ENCODE peak calls at places on chromosomes 13 and 19, in six cellular contexts. S is ovary, W is suprapubic skin, J is uterus, E is IMR-90, O is K562. L is an unnamed sample.

GRCh38 chr13:112908342-112908741 is 60.7 kb upstream of the MCF2L start:
- DNase-seq in J (no peak), E (no peak), S (no peak), W (no peak), O (no peak), L (no peak)

GRCh38 chr19:49014123-49014869 is 2.6 kb downstream of the LHB start:
- DNase-seq in J (no peak), E (peak; percentile 40), S (no peak), W (no peak), O (peak; percentile 45), L (no peak)

GRCh38 chr19:41217741-41218140 is 1.3 kb upstream of the AXL start:
- DNase-seq in W (no peak), O (no peak), E (no peak), J (no peak), S (no peak), L (no peak)

GRCh38 chr13:67855837-67856238 is 625.7 kb upstream of the PCDH9 start:
- DNase-seq in E (no peak), O (no peak), S (no peak), W (no peak), J (no peak), L (no peak)

GRCh38 chr19:32287086-32287485 is 58.3 kb upstream of the ZNF507 start:
- DNase-seq in J (no peak), O (no peak), W (no peak), E (no peak), S (no peak), L (no peak)

GRCh38 chr19:6060600-6061391 is 49.5 kb downstream of the RFX2 start:
- DNase-seq in E (peak; percentile 16), O (peak; percentile 92), W (no peak), S (no peak), J (no peak), L (peak; percentile 52)

GRCh38 chr13:27290715-27291114 is 20.1 kb downstream of the RASL11A start:
- DNase-seq in S (no peak), O (no peak), W (no peak), E (no peak), J (no peak), L (no peak)

GRCh38 chr13:26471807-26472206 is 85.7 kb upstream of the WASF3 start:
- DNase-seq in J (no peak), E (no peak), S (no peak), O (no peak), W (no peak), L (no peak)

GRCh38 chr13:84366484-84366883 is 484.2 kb upstream of the SLITRK1 start:
- DNase-seq in W (no peak), S (no peak), E (peak; percentile 7), O (no peak), J (no peak), L (no peak)

GRCh38 chr19:39363909-39364457 is 21.8 kb downstream of the SAMD4B start:
- DNase-seq in W (no peak), S (no peak), O (no peak), J (no peak), E (peak; percentile 80), L (no peak)

GRCh38 chr13:45367358-45367757 is 26.4 kb upstream of the TPT1 start:
- DNase-seq in O (peak; percentile 50), W (no peak), E (peak; percentile 94), J (peak; percentile 52), S (no peak), L (no peak)

GRCh38 chr13:111031531-111031961 is 83.6 kb upstream of the ARHGEF7 start:
- DNase-seq in W (no peak), O (no peak), J (no peak), S (no peak), E (peak; percentile 58), L (no peak)

GRCh38 chr19:54674021-54674617 is 11.3 kb downstream of the LILRB4 start:
- DNase-seq in W (no peak), J (no peak), E (no peak), S (no peak), O (peak; percentile 54), L (no peak)

GRCh38 chr19:50649433-50650391 is at the start of gene C19orf81:
- DNase-seq in W (no peak), O (peak; percentile 63), S (no peak), E (peak; percentile 6), J (no peak), L (no peak)

GRCh38 chr13:43405457-43405856 is 381.3 kb downstream of the ENOX1 start:
- DNase-seq in E (peak; percentile 74), S (no peak), O (no peak), J (no peak), W (no peak), L (no peak)

GRCh38 chr19:45446944-45447343 is 20.9 kb upstream of the FOSB start:
- DNase-seq in W (no peak), O (no peak), J (no peak), E (no peak), S (no peak), L (no peak)

GRCh38 chr13:83219832-83220231 is 662.4 kb downstream of the SLITRK1 start:
- DNase-seq in W (no peak), E (no peak), S (no peak), J (no peak), O (no peak), L (no peak)

GRCh38 chr13:79481685-79482052 is 714 bp downstream of the NDFIP2 start:
- DNase-seq in E (no peak), O (peak; percentile 13), W (no peak), J (no peak), S (no peak), L (no peak)

GRCh38 chr19:13986348-13986904 is 19.7 kb downstream of the RFX1 start:
- DNase-seq in O (no peak), W (peak; percentile 91), J (peak; percentile 77), S (no peak), E (peak; percentile 72), L (peak; percentile 89)

GRCh38 chr19:45824041-45824471 is 8.9 kb upstream of the RSPH6A start:
- DNase-seq in O (no peak), W (no peak), J (no peak), E (no peak), S (no peak), L (no peak)

GRCh38 chr13:20312292-20312691 is 80.2 kb upstream of the GJB6 start:
- DNase-seq in S (no peak), J (no peak), W (no peak), O (no peak), E (no peak), L (no peak)

GRCh38 chr13:93778548-93778947 is 551.9 kb downstream of the GPC6 start:
- DNase-seq in O (no peak), W (no peak), J (no peak), S (no peak), E (no peak), L (no peak)

GRCh38 chr19:10518444-10519361 is 1.5 kb upstream of the S1PR5 start:
- DNase-seq in E (no peak), O (no peak), W (no peak), J (no peak), S (no peak), L (no peak)

GRCh38 chr13:103039183-103039582 is 27.0 kb downstream of the SLC10A2 start:
- DNase-seq in E (no peak), J (no peak), S (no peak), O (no peak), W (no peak), L (no peak)

GRCh38 chr19:45175663-45176345 is 2.2 kb downstream of the TRAPPC6A start:
- DNase-seq in O (no peak), E (no peak), W (no peak), S (no peak), J (no peak), L (no peak)

GRCh38 chr13:67229438-67230242 is 496 bp downstream of the PCDH9 start:
- DNase-seq in E (peak; percentile 10), S (no peak), O (no peak), J (no peak), W (no peak), L (no peak)

GRCh38 chr19:19488875-19489690 is 26.3 kb downstream of the TSSK6 start:
- DNase-seq in E (peak; percentile 96), W (peak; percentile 88), J (peak; percentile 76), O (peak; percentile 85), S (peak; percentile 75), L (peak; percentile 85)

GRCh38 chr13:99436686-99437416 is 64.4 kb upstream of the TM9SF2 start:
- DNase-seq in E (peak; percentile 83), J (peak; percentile 78), W (peak; percentile 94), O (peak; percentile 75), S (peak; percentile 90), L (peak; percentile 85)

GRCh38 chr13:77079902-77080413 is 53.0 kb upstream of the FBXL3 start:
- DNase-seq in O (no peak), E (no peak), W (no peak), J (no peak), S (no peak), L (no peak)

GRCh38 chr13:42835012-42835411 is 53.6 kb downstream of the FAM216B start:
- DNase-seq in W (no peak), S (no peak), J (no peak), E (no peak), O (no peak), L (no peak)

GRCh38 chr13:38042771-38043170 is 173.2 kb upstream of the TRPC4 start:
- DNase-seq in J (no peak), O (no peak), E (peak; percentile 26), W (no peak), S (no peak), L (no peak)

GRCh38 chr13:20141238-20142018 is 19.4 kb downstream of the GJA3 start:
- DNase-seq in J (no peak), E (no peak), S (no peak), O (no peak), W (peak; percentile 44), L (no peak)

GRCh38 chr19:8389891-8390616 is at the start of gene RAB11B:
- DNase-seq in O (peak; percentile 90), E (peak; percentile 99), S (peak; percentile 99), J (peak; percentile 100), W (peak; percentile 99), L (peak; percentile 100)
- TF ChIP-seq POLR2A in O (peak; percentile 62), E (peak; percentile 87), S (peak; percentile 84), J (peak; percentile 83), W (peak; percentile 83), L (peak; percentile 88)

GRCh38 chr19:8986296-8986695 is 23.9 kb downstream of the MUC16 start:
- DNase-seq in S (no peak), O (no peak), J (no peak), W (no peak), E (no peak), L (no peak)

GRCh38 chr19:8988204-8988603 is 22.0 kb downstream of the MUC16 start:
- DNase-seq in J (no peak), W (no peak), S (no peak), O (peak; percentile 50), E (no peak), L (no peak)
- TF ChIP-seq CTCF in J (no peak), W (no peak), S (no peak), O (peak; percentile 25), E (no peak), L (no peak)

DNA sequence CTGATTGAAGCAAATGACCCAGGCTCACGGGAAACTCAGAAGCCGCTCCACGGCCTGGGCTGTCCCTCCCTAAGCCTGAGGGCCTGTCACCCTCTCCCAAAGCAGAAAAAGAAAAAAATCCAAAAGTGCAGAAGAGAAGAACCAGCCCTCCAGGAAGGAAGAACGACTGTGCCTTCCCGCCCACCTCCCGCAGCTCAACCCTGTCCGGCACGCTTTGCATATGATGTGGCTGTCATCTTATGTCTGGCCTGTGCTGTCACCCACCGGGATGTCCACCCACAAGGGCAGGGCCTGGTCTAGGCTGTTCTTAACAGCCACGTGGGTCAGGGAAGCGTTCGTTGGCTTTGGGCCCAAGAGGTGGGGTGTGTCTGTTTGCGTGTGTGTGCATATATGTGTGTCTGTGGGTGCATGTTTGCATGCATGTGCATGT is 13.7 kb downstream of the ZBTB7A start:
- DNase-seq in O (no peak), S (no peak), E (no peak), J (peak; percentile 28), W (peak; percentile 79), L (peak; percentile 63)
- H3K4me1 ChIP-seq in O (no peaks in the 10 kb centered on the region), S (peaks cover 11% of the 10 kb centered on the region), E (peaks cover 22% of the 10 kb centered on the region), J (peaks cover 15% of the 10 kb centered on the region), W (peaks cover 47% of the 10 kb centered on the region), L (peaks cover 22% of the 10 kb centered on the region)

GRCh38 chr19:2129892-2130770 is 21.2 kb downstream of the AP3D1 start:
- DNase-seq in O (no peak), W (no peak), S (no peak), J (no peak), E (no peak), L (no peak)
- TF ChIP-seq POLR2A in O (no peak), W (no peak), S (no peak), J (no peak), E (no peak), L (no peak)

L was measured in right lobe of liver.